ENCODE peak calls at places on chromosome 10, in four cellular contexts. B, A, X and K are unnamed samples. For H3K4me1, the result is how much of the 10 kb centered on the place peaks cover.

GRCh38 chr10:12465385-12466136 is 116.2 kb downstream of the CAMK1D start:
- DNase-seq in B (no peak), X (no peak), A (peak), K (no peak)

GRCh38 chr10:68598978-68599753 is 39.0 kb downstream of the TET1 start:
- DNase-seq in X (peak), B (no peak), A (no peak), K (peak)

GRCh38 chr10:72000073-72001025 is 36.2 kb downstream of the CHST3 start:
- DNase-seq in B (no peak), A (no peak), X (no peak), K (no peak)

GRCh38 chr10:60916025-60916424 is 28.0 kb downstream of the RHOBTB1 start:
- DNase-seq in B (no peak), X (no peak), A (no peak), K (no peak)

GRCh38 chr10:74419491-74420466 is 268.8 kb downstream of the ADK start:
- DNase-seq in A (peak), B (no peak), X (peak), K (no peak)

GRCh38 chr10:112465299-112465882 is 18.4 kb downstream of the VTI1A start:
- DNase-seq in A (peak), B (no peak), X (no peak), K (no peak)

GRCh38 chr10:8183241-8183704 is 128.8 kb downstream of the GATA3 start:
- DNase-seq in B (no peak), A (peak), X (peak), K (no peak)

GRCh38 chr10:43855667-43856210 is 207.1 kb upstream of the ZNF32 start:
- DNase-seq in B (no peak), X (no peak), A (no peak), K (no peak)

GRCh38 chr10:77505431-77506334 is 131.9 kb downstream of the KCNMA1 start:
- DNase-seq in B (no peak), X (peak), A (no peak), K (no peak)

GRCh38 chr10:18822156-18822555 is 162.9 kb downstream of the ARL5B start:
- DNase-seq in A (peak), X (peak), B (no peak), K (no peak)

GRCh38 chr10:125823663-125824251 is 411 bp downstream of the BCCIP start:
- DNase-seq in B (no peak), X (no peak), A (peak), K (peak)

GRCh38 chr10:81179324-81179723 is 641.6 kb downstream of the SH2D4B start:
- DNase-seq in A (no peak), X (no peak), B (no peak), K (no peak)

GRCh38 chr10:47379445-47379785 is 4.7 kb downstream of the ZNF488 start:
- DNase-seq in X (no peak), A (no peak), B (no peak), K (no peak)

GRCh38 chr10:111007486-111007885 is 69.3 kb upstream of the ADRA2A start:
- DNase-seq in A (no peak), X (no peak), B (no peak), K (no peak)

GRCh38 chr10:30750971-30751677 is 121.6 kb upstream of the LYZL2 start:
- DNase-seq in B (no peak), X (no peak), A (peak), K (no peak)

GRCh38 chr10:103884681-103885139 is 29.3 kb upstream of the SH3PXD2A start:
- DNase-seq in B (no peak), X (peak), A (peak), K (peak)

GRCh38 chr10:1571587-1572237 is 165.6 kb downstream of the ADARB2 start:
- DNase-seq in B (no peak), A (no peak), X (no peak), K (no peak)

GRCh38 chr10:131851332-131851731 is 49.5 kb upstream of the PPP2R2D start:
- DNase-seq in X (no peak), A (no peak), B (peak), K (no peak)

GRCh38 chr10:62817763-62818425 is 1.7 kb upstream of the EGR2 start:
- DNase-seq in B (peak), X (peak), A (peak), K (peak)

GRCh38 chr10:114239117-114239993 is at the start of gene VWA2:
- DNase-seq in X (no peak), A (peak), B (no peak), K (peak)

GRCh38 chr10:43671659-43672555 is 23.2 kb upstream of the ZNF32 start:
- DNase-seq in B (no peak), A (peak), X (peak), K (no peak)

GRCh38 chr10:113594673-113595072 is 41.8 kb downstream of the HABP2 start:
- DNase-seq in B (no peak), A (no peak), X (no peak), K (no peak)

GRCh38 chr10:43421519-43421918 is 12.5 kb upstream of the HNRNPF start:
- DNase-seq in B (peak), A (no peak), X (peak), K (no peak)

GRCh38 chr10:86663046-86663345 is 5.3 kb upstream of the LDB3 start:
- DNase-seq in A (no peak), B (peak), X (no peak), K (no peak)

GRCh38 chr10:124417846-124418725 is 637 bp downstream of the OAT start:
- DNase-seq in B (peak), X (peak), A (peak), K (peak)

GRCh38 chr10:17235136-17235535 is 7.1 kb downstream of the VIM start:
- DNase-seq in B (no peak), A (peak), X (no peak), K (no peak)
- H3K4me1 ChIP-seq in B (under half), A (under half), X (under half), K (under half)

DNA sequence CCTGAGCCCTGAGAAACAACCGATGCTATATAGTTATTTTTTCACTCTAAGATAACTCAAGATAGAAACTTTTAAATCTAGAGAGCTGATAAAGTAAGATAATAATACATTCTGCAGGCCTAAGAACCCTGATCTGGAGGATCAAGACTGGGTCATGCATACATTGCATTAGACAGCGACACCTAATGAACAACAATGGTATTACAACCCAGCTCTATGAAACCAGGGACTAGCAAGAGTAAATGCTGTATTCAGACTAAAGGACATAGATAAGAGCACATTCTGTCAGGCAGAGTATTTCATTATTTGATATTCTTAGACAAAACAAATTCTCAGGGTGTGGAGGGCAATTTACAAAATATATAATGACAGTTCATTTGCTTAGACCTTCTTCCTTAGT is 148.6 kb downstream of the GRK5 start:
- DNase-seq in X (no peak), B (no peak), A (peak), K (no peak)
- H3K4me1 ChIP-seq in X (under half), B (under half), A (under half), K (under half)

DNA sequence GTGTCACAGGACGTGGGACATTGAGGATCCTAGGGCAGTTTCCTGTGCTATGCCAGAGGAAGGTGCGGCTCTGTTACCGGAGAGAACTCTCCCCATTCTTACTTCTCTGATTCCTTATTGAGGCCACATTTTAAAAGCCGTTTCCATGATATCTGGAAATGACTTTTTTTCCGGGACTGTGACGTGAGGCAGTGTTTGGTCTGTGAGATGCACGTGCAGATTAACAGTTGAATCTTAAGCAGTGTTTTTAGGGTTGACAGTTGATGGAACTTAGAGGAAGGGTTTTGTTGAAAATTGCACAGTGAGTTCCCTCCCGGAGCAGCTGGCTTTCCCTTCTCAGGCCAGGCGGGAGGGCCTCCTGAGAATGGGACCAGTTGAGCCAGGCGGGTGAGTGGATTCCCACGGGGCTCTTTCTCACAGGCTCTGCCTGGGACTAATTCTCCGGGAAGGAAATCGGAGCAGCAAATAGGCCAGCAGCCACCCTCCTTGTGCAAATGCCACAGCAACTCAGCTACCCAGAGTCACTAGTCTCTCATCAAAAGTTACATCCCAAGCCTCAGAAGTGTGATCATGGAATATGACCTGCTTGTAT is 125.3 kb downstream of the TACC2 start:
- DNase-seq in X (no peak), A (no peak), B (no peak), K (peak)
- H3K4me1 ChIP-seq in X (half or more), A (under half), B (under half), K (under half)

DNA sequence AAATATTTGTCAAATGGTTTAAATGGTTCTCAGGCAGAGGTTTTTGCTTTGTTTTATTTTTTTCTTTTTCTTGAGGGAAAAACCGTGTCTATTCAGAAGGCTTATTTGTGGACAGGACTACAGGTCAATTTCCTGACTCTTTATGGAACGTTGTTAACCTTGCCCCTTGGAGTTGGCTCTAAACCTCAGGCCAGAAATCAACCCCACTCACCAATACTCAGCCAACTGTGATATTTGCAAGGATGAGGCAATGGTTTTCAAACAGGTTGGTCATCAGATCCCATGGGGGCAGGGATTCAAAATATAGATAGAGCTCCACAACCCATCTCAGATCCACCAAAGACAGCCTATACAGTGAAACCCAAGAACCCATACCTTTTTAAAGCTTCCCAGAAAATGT is 10.2 kb downstream of the PDLIM1 start:
- DNase-seq in A (no peak), B (no peak), X (no peak), K (no peak)
- H3K4me1 ChIP-seq in A (under half), B (under half), X (under half), K (half or more)

DNA sequence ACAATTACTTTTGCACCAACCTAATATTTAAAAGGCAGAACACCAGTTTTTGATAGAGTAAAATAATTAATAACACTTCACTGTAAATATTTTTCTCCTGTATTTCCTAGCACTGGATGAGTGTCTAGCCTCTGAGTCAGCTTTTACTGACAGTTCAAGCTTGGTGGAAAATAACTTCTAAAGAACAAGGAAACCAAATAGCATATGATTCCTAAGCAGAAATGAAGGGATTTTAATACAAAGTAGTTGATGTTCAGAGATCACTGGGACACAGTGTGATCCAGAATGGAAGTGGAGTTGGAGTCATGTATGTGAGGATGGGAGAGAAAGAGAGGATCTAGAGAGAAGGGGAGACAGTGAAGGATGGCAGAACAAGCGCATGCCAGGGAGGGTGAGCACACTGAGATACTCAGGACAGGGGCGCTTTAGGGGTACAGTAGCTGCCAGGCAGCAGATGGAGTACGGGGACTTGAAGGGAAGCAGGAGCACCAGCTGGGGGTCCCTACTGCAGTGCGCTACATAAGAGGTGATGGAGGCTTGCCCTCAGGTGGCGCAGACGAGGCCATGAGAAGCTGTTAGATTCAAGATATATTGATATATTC is 117.9 kb upstream of the KLF6 start:
- DNase-seq in X (peak), B (no peak), A (no peak), K (no peak)
- H3K4me1 ChIP-seq in X (under half), B (under half), A (under half), K (under half)